ENCODE peak calls at places on chromosomes 16 and 17, in ten cellular contexts. S is mammary epithelial cell, J is SK-N-SH, I is neural progenitor cell, O is IMR-90, X is trophoblast cell, T is GM23248, A is PC-3, M is K562, W is MM.1S. F is an unnamed sample.

GRCh38 chr17:14297161-14297851 is 3.6 kb upstream of the HS3ST3B1 start:
- DNase-seq in S (peak), J (peak), I (peak), O (no peak), X (peak), T (peak), A (peak), M (no peak), W (no peak), F (peak)

GRCh38 chr17:28552201-28552999 is at the start of gene UNC119:
- DNase-seq in S (peak), J (peak), I (peak), O (peak), X (peak), T (peak), A (peak), M (peak), W (peak), F (peak)

GRCh38 chr16:67528222-67528869 is at the start of gene RIPOR1:
- DNase-seq in S (no peak), J (peak), I (peak), O (no peak), X (no peak), T (peak), A (peak), M (peak), W (peak), F (no peak)

GRCh38 chr16:5205394-5206040 is 107.9 kb upstream of the EEF2KMT start:
- DNase-seq in S (no peak), J (no peak), I (no peak), O (no peak), X (no peak), T (no peak), A (no peak), M (no peak), W (no peak), F (no peak)

GRCh38 chr16:85735225-85735722 is 15.6 kb downstream of the C16orf74 start:
- DNase-seq in S (no peak), J (no peak), I (no peak), O (no peak), X (no peak), T (no peak), A (no peak), M (no peak), W (no peak), F (no peak)

GRCh38 chr17:74452027-74452840 is 14.2 kb upstream of the CD300A start:
- DNase-seq in S (no peak), J (no peak), I (no peak), O (no peak), X (no peak), T (peak), A (no peak), M (no peak), W (no peak), F (no peak)

GRCh38 chr17:10058924-10059683 is 139.3 kb downstream of the GAS7 start:
- DNase-seq in S (no peak), J (no peak), I (no peak), O (no peak), X (no peak), T (no peak), A (no peak), M (no peak), W (no peak), F (no peak)

GRCh38 chr17:62671553-62671952 is 44.1 kb downstream of the MRC2 start:
- DNase-seq in S (peak), J (peak), I (no peak), O (no peak), X (no peak), T (no peak), A (no peak), M (peak), W (no peak), F (peak)

GRCh38 chr17:74367206-74367605 is at the start of gene GPR142:
- DNase-seq in S (no peak), J (no peak), I (no peak), O (no peak), X (no peak), T (no peak), A (no peak), M (no peak), W (no peak), F (no peak)

GRCh38 chr17:67779098-67779672 is 46.1 kb upstream of the BPTF start:
- DNase-seq in S (peak), J (peak), I (peak), O (peak), X (no peak), T (peak), A (peak), M (peak), W (peak), F (peak)

GRCh38 chr16:30741461-30741914 is 6.7 kb upstream of the PHKG2 start:
- DNase-seq in S (peak), J (no peak), I (no peak), O (peak), X (peak), T (peak), A (peak), M (no peak), W (no peak), F (peak)

GRCh38 chr17:78923660-78924453 is 1.3 kb downstream of the TIMP2 start:
- DNase-seq in S (peak), J (peak), I (peak), O (no peak), X (peak), T (peak), A (peak), M (peak), W (peak), F (no peak)

GRCh38 chr17:62105861-62106260 is 40.8 kb upstream of the MED13 start:
- DNase-seq in S (no peak), J (no peak), I (no peak), O (no peak), X (no peak), T (no peak), A (no peak), M (no peak), W (no peak), F (no peak)

GRCh38 chr17:76866203-76866602 is 2.0 kb upstream of the MGAT5B start:
- DNase-seq in S (no peak), J (no peak), I (no peak), O (no peak), X (peak), T (no peak), A (no peak), M (no peak), W (no peak), F (no peak)

GRCh38 chr16:2774161-2774891 is 2.8 kb downstream of the ELOB start:
- DNase-seq in S (no peak), J (no peak), I (no peak), O (no peak), X (no peak), T (no peak), A (no peak), M (no peak), W (no peak), F (no peak)

GRCh38 chr17:83161298-83162034 is 82.1 kb downstream of the METRNL start:
- DNase-seq in S (no peak), J (no peak), I (no peak), O (peak), X (no peak), T (peak), A (peak), M (no peak), W (no peak), F (peak)

GRCh38 chr16:31052131-31052530 is 18.8 kb downstream of the STX4 start:
- DNase-seq in S (peak), J (no peak), I (no peak), O (peak), X (peak), T (peak), A (peak), M (peak), W (no peak), F (peak)

GRCh38 chr16:78227855-78228254 is 128.4 kb downstream of the WWOX start:
- DNase-seq in S (no peak), J (peak), I (peak), O (no peak), X (no peak), T (no peak), A (peak), M (no peak), W (no peak), F (no peak)

GRCh38 chr17:64331946-64332493 is 58.6 kb downstream of the PECAM1 start:
- DNase-seq in S (no peak), J (no peak), I (no peak), O (no peak), X (no peak), T (peak), A (peak), M (peak), W (no peak), F (peak)

GRCh38 chr16:68367034-68367433 is 56.2 kb downstream of the PRMT7 start:
- DNase-seq in S (no peak), J (peak), I (peak), O (peak), X (no peak), T (peak), A (peak), M (peak), W (no peak), F (no peak)

GRCh38 chr17:44829558-44830358 is at the start of gene GJC1:
- DNase-seq in S (peak), J (peak), I (peak), O (no peak), X (no peak), T (peak), A (peak), M (peak), W (peak), F (peak)

GRCh38 chr16:67301080-67301757 is 21.9 kb downstream of the PLEKHG4 start:
- DNase-seq in S (no peak), J (no peak), I (no peak), O (no peak), X (no peak), T (peak), A (no peak), M (no peak), W (no peak), F (peak)

GRCh38 chr17:73228748-73229236 is 32.9 kb downstream of the CPSF4L start:
- DNase-seq in S (peak), J (no peak), I (no peak), O (peak), X (peak), T (peak), A (peak), M (peak), W (peak), F (peak)

GRCh38 chr16:57585051-57585687 is 42.7 kb downstream of the ADGRG5 start:
- DNase-seq in S (no peak), J (no peak), I (no peak), O (no peak), X (no peak), T (no peak), A (no peak), M (no peak), W (no peak), F (no peak)

GRCh38 chr16:88373211-88373610 is 9.5 kb upstream of the ZNF469 start:
- DNase-seq in S (no peak), J (no peak), I (no peak), O (no peak), X (no peak), T (no peak), A (no peak), M (no peak), W (no peak), F (no peak)

GRCh38 chr16:70402916-70403659 is 35.8 kb downstream of the ST3GAL2 start:
- DNase-seq in S (peak), J (no peak), I (no peak), O (peak), X (no peak), T (peak), A (no peak), M (no peak), W (no peak), F (peak)

GRCh38 chr16:89716493-89716892 is 4.2 kb downstream of the VPS9D1 start:
- DNase-seq in S (no peak), J (no peak), I (no peak), O (no peak), X (no peak), T (no peak), A (no peak), M (no peak), W (no peak), F (no peak)

GRCh38 chr17:57869599-57870282 is 19.9 kb upstream of the MRPS23 start:
- DNase-seq in S (peak), J (no peak), I (no peak), O (peak), X (no peak), T (peak), A (peak), M (no peak), W (no peak), F (peak)

GRCh38 chr17:81399481-81400153 is 4.4 kb downstream of the BAHCC1 start:
- DNase-seq in S (no peak), J (peak), I (no peak), O (no peak), X (no peak), T (peak), A (peak), M (peak), W (no peak), F (no peak)

GRCh38 chr17:81400154-81400938 is 5.1 kb downstream of the BAHCC1 start:
- DNase-seq in S (peak), J (no peak), I (peak), O (peak), X (no peak), T (peak), A (peak), M (peak), W (no peak), F (peak)

GRCh38 chr17:81398170-81398854 is 3.1 kb downstream of the BAHCC1 start:
- DNase-seq in S (peak), J (peak), I (peak), O (peak), X (no peak), T (no peak), A (peak), M (no peak), W (no peak), F (peak)

GRCh38 chr17:81397314-81398169 is 2.3 kb downstream of the BAHCC1 start:
- DNase-seq in S (peak), J (peak), I (peak), O (peak), X (no peak), T (peak), A (peak), M (no peak), W (no peak), F (peak)

GRCh38 chr17:81398855-81399451 is 3.7 kb downstream of the BAHCC1 start:
- DNase-seq in S (no peak), J (no peak), I (peak), O (no peak), X (no peak), T (peak), A (peak), M (no peak), W (no peak), F (no peak)
- H3K4me3 ChIP-seq in S (peak), J (peak), I (peak), O (peak), X (peak), T (peak), A (peak), M (peak), W (no peak), F (peak)

DNA sequence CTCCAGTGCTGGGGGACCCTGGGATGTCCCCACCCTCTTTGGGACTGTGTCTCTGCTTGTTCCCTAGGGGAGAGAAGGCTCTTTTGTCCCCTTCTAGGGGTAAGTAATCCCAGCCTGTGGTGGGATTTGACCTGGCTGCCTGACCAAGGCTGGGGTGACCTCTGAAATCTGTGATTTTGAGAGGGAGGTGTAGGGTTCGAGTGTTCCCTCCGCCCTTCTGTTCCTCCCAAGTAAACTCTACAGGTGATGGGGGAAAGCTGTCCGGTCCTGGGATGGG is 617 bp downstream of the TMEM92 start:
- DNase-seq in S (no peak), J (no peak), I (no peak), O (no peak), X (no peak), T (no peak), A (no peak), M (no peak), W (no peak), F (no peak)
- H3K9ac ChIP-seq in S (no peak), J (no peak), I (no peak), O (no peak), X (peak), T (no peak), A (peak), M (no peak), W (no peak), F (no peak)

GRCh38 chr17:81391964-81392908 is 3.0 kb upstream of the BAHCC1 start:
- DNase-seq in S (no peak), J (peak), I (no peak), O (peak), X (no peak), T (peak), A (no peak), M (no peak), W (no peak), F (peak)
- H3K4me2 ChIP-seq in S (peak), J (peak), I (peak), O (peak), X (peak), T (peak), A (peak), M (peak), W (no peak), F (peak)

DNA sequence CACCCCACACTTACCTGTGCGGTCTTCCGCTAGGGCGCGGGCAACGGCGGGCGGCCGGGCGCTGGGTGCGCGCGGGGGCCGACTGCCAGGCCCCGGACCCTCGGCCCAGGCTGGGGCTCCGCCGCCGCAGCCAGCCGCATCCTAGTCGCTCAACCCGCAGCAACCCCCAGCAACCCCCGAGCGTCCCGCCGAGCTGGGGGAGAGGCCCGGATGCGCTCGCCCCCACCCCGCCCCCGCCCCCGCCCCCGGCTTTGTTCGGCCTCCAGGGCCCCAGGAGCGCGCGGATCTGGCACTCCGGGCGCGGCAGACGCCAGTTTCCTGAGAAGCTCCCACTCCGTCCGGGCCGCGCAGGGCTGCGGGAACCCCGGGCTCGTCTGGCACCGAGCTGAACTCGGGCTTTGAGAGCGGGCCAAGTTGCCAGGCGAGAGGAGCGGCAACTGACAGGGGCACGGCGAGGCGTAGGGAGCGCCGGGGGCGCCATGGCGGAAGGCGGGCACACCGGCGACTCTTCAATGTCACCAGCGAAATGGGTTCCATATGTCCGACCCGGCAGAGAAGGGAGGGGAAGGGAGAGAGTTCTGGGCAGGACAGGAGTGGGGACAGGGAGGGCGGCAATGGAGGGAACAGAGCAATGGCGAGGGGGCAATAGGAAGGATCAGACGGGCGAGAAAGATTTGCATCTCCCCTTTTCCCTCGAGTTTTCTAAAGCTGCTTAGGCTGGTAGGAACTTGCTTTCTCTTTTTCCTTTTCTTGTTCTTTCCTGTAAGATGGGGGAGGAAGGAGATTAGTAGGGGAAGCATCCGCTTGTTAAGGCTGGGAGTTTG is 13.7 kb downstream of the HOXB4 start:
- DNase-seq in S (peak), J (no peak), I (no peak), O (no peak), X (no peak), T (peak), A (no peak), M (no peak), W (no peak), F (peak)
- H3K4me3 ChIP-seq in S (no peak), J (no peak), I (peak), O (peak), X (peak), T (peak), A (no peak), M (no peak), W (no peak), F (peak)

GRCh38 chr17:80881321-80881720 is 110.3 kb upstream of the CHMP6 start:
- DNase-seq in S (no peak), J (no peak), I (no peak), O (no peak), X (no peak), T (no peak), A (no peak), M (no peak), W (no peak), F (no peak)

GRCh38 chr17:80882323-80882722 is 109.3 kb upstream of the CHMP6 start:
- DNase-seq in S (no peak), J (no peak), I (no peak), O (no peak), X (no peak), T (no peak), A (no peak), M (no peak), W (no peak), F (no peak)

GRCh38 chr17:80878876-80879722 is 112.5 kb upstream of the CHMP6 start:
- DNase-seq in S (no peak), J (no peak), I (no peak), O (no peak), X (no peak), T (no peak), A (no peak), M (no peak), W (no peak), F (no peak)

GRCh38 chr17:80879723-80880649 is 111.7 kb upstream of the CHMP6 start:
- DNase-seq in S (no peak), J (no peak), I (no peak), O (no peak), X (no peak), T (no peak), A (no peak), M (no peak), W (no peak), F (no peak)

DNA sequence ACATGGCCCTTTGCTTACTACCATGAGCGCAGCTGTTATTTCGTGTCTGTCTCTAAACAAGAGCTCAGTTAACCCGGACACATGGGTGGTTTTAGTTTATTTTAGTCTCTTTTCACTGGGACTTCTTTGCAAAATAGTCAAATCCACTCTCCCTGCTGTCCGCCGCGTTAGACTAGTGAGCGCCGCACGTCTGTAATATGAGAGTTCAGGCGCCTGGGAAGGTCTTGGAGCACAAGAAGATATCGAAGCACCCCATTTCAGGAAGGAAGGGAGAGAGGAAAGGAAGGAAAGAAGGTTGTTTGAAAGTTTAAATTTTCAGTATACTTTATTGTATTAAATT is 111.0 kb upstream of the CHMP6 start:
- DNase-seq in S (no peak), J (no peak), I (no peak), O (no peak), X (no peak), T (no peak), A (no peak), M (no peak), W (no peak), F (no peak)
- H3K9ac ChIP-seq in S (no peak), J (no peak), I (no peak), O (no peak), X (no peak), T (no peak), A (no peak), M (no peak), W (no peak), F (no peak)

GRCh38 chr17:43477832-43478634 is 5.7 kb upstream of the DHX8 start:
- DNase-seq in S (no peak), J (no peak), I (no peak), O (no peak), X (no peak), T (peak), A (no peak), M (no peak), W (no peak), F (no peak)
- H3K4me2 ChIP-seq in S (no peak), J (no peak), I (no peak), O (no peak), X (no peak), T (no peak), A (no peak), M (no peak), W (no peak), F (no peak)

DNA sequence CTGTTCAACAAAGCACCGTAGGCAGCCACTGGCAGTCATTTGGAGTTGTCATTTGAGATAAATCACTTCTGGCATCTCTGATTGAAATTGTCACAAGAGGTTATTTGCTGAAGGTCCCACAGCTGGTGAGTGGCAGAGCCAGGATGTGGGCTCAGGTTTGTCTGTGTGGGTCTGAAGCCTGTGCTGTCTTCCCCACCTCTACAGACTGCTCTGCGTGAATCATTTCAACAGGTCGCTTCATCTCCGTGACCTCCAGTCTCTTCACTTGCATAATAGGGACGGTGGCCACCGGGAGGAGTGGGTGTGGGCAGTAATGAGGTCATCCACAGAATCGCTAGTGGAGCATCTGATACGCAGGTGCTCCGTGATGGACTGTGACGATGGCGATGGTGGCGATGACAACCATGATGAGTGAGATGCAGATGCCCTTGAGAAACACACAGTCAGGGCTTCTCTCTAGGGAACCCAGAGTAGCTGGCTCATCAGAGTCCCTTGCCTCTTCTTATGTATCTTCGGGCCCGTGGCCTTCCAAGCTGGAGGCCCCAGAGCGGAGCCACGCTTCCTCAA is 120.2 kb downstream of the RAP1GAP2 start:
- DNase-seq in S (no peak), J (no peak), I (no peak), O (no peak), X (no peak), T (no peak), A (no peak), M (no peak), W (no peak), F (no peak)
- H3K4me3 ChIP-seq in S (no peak), J (no peak), I (no peak), O (no peak), X (no peak), T (no peak), A (no peak), M (no peak), W (no peak), F (no peak)